ENCODE peak calls at places on chromosomes 16 and 17, in ten cellular contexts. Z is A549, D is IMR-90, U is tibial nerve, X is Peyer's patch, N is prostate gland, T is sigmoid colon, B is right lobe of liver, H is HCT116, S is heart left ventricle. I is an unnamed sample.

GRCh38 chr17:9696279-9697044 is 51.1 kb downstream of the USP43 start:
- DNase-seq in Z (no peak), D (no peak), U (no peak), X (no peak), N (no peak), T (no peak), B (no peak), H (no peak), S (no peak), I (no peak)

GRCh38 chr16:19540241-19540970 is 15.1 kb upstream of the VPS35L start:
- DNase-seq in Z (no peak), D (no peak), U (no peak), X (no peak), N (no peak), T (no peak), B (no peak), H (no peak), S (no peak), I (no peak)

GRCh38 chr17:39963826-39964225 is 1.0 kb downstream of the GSDMA start:
- DNase-seq in Z (no peak), D (no peak), U (no peak), X (no peak), N (no peak), T (no peak), B (no peak), H (no peak), S (no peak), I (no peak)

GRCh38 chr16:67563708-67564468 is 1.6 kb downstream of the CTCF start:
- DNase-seq in Z (peak), D (peak), U (no peak), X (no peak), N (peak), T (peak), B (peak), H (no peak), S (no peak), I (peak)

GRCh38 chr17:31900877-31901276 is 631 bp downstream of the UTP6 start:
- DNase-seq in Z (no peak), D (peak), U (no peak), X (no peak), N (no peak), T (no peak), B (no peak), H (no peak), S (no peak), I (no peak)

GRCh38 chr16:88840589-88841215 is 16.0 kb downstream of the GALNS start:
- DNase-seq in Z (no peak), D (no peak), U (no peak), X (no peak), N (no peak), T (no peak), B (no peak), H (no peak), S (no peak), I (no peak)

GRCh38 chr16:75603241-75603640 is 19.8 kb downstream of the ADAT1 start:
- DNase-seq in Z (no peak), D (no peak), U (no peak), X (no peak), N (no peak), T (no peak), B (peak), H (no peak), S (no peak), I (no peak)

GRCh38 chr17:52155301-52155700 is 3.2 kb downstream of the CA10 start:
- DNase-seq in Z (no peak), D (no peak), U (no peak), X (no peak), N (no peak), T (no peak), B (no peak), H (no peak), S (no peak), I (no peak)

GRCh38 chr16:8600144-8600856 is 10.0 kb upstream of the TMEM114 start:
- DNase-seq in Z (no peak), D (no peak), U (no peak), X (no peak), N (no peak), T (no peak), B (no peak), H (no peak), S (no peak), I (no peak)

GRCh38 chr17:60153606-60154355 is 4.0 kb downstream of the CA4 start:
- DNase-seq in Z (no peak), D (no peak), U (no peak), X (no peak), N (no peak), T (no peak), B (no peak), H (no peak), S (no peak), I (no peak)

GRCh38 chr16:13510425-13511151 is 409.4 kb upstream of the ERCC4 start:
- DNase-seq in Z (no peak), D (no peak), U (no peak), X (no peak), N (no peak), T (no peak), B (no peak), H (no peak), S (no peak), I (no peak)

GRCh38 chr17:47262586-47262985 is 9.0 kb downstream of the ITGB3 start:
- DNase-seq in Z (no peak), D (no peak), U (no peak), X (no peak), N (no peak), T (no peak), B (no peak), H (no peak), S (no peak), I (no peak)

GRCh38 chr17:2058521-2059124 is 3.7 kb downstream of the HIC1 start:
- DNase-seq in Z (peak), D (peak), U (peak), X (peak), N (no peak), T (peak), B (peak), H (no peak), S (peak), I (peak)

GRCh38 chr17:28188841-28189263 is 130.1 kb upstream of the TMEM97 start:
- DNase-seq in Z (no peak), D (peak), U (no peak), X (no peak), N (no peak), T (no peak), B (no peak), H (no peak), S (no peak), I (no peak)

GRCh38 chr17:73814070-73814469 is 169.8 kb upstream of the SDK2 start:
- DNase-seq in Z (no peak), D (no peak), U (no peak), X (no peak), N (no peak), T (no peak), B (no peak), H (no peak), S (no peak), I (no peak)

GRCh38 chr16:64167851-64168770 is 953.8 kb downstream of the CDH11 start:
- DNase-seq in Z (no peak), D (no peak), U (no peak), X (no peak), N (no peak), T (no peak), B (no peak), H (no peak), S (no peak), I (no peak)

GRCh38 chr17:74746922-74747321 is 1.5 kb upstream of the NHERF1 start:
- DNase-seq in Z (no peak), D (no peak), U (no peak), X (no peak), N (no peak), T (peak), B (no peak), H (no peak), S (no peak), I (no peak)

GRCh38 chr17:58318065-58318481 is 10.5 kb downstream of the TSPOAP1 start:
- DNase-seq in Z (no peak), D (no peak), U (no peak), X (no peak), N (no peak), T (peak), B (peak), H (no peak), S (no peak), I (no peak)

GRCh38 chr17:55870044-55870443 is 119.2 kb downstream of the PCTP start:
- DNase-seq in Z (no peak), D (no peak), U (no peak), X (no peak), N (no peak), T (no peak), B (no peak), H (no peak), S (no peak), I (no peak)

GRCh38 chr17:6994118-6994598 is 1.7 kb upstream of the ALOX12 start:
- DNase-seq in Z (no peak), D (no peak), U (no peak), X (no peak), N (no peak), T (no peak), B (no peak), H (no peak), S (no peak), I (no peak)

GRCh38 chr16:57115504-57116182 is 23.3 kb downstream of the CPNE2 start:
- DNase-seq in Z (no peak), D (peak), U (no peak), X (no peak), N (peak), T (peak), B (peak), H (no peak), S (peak), I (no peak)

GRCh38 chr16:84369938-84370627 is 1.7 kb downstream of the ATP2C2 start:
- DNase-seq in Z (no peak), D (no peak), U (no peak), X (peak), N (no peak), T (no peak), B (no peak), H (no peak), S (no peak), I (peak)

DNA sequence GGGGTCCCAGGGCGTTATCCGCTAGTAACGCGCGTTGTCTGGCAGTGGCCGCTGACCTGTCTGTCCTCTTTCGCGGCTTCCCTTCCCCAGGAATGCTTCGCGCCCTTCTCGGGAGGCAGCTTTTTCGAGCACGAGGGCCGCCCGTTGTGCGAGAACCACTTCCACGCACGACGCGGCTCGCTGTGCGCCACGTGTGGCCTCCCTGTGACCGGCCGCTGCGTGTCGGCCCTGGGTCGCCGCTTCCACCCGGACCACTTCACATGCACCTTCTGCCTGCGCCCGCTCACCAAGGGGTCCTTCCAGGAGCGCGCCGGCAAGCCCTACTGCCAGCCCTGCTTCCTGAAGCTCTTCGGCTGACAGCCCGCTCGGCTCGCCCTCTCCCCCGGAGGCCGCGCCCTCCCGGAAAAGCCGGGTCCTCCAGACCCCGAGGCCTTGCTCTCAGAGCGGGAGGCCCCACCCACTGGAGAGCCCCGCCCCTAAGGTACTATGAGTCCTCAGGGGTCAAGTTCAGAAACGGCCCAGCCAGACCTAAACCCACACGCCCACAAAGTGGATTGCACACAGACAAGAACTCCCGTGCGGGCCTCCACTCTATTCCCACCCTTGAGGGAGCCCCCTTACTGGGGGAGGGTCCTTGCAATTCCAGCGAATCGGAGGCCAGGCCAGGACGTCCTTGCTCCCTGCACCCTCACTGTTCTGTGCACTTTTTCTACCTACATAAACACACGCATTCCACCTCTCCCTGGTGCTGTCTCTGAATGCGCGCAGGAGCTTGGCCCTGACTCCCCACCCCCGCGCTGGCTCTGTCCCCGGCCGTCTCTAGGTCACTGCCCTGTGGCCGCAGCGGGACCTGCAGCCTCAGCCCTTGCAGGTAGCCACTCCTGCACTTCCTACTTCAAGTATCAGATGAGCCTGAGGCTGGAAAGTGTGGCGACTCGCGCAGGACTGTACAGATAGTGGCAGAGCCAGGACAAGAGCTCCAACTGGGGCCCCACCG is 5.4 kb upstream of the SLC5A2 start:
- DNase-seq in Z (peak), D (no peak), U (no peak), X (peak), N (no peak), T (no peak), B (peak), H (no peak), S (no peak), I (peak)
- TF ChIP-seq POLR2A in Z (no peak), D (no peak), U (no peak), X (peak), N (no peak), T (no peak), B (peak), H (no peak), S (no peak), I (peak)

GRCh38 chr16:31093132-31093703 is 1.4 kb downstream of the VKORC1 start:
- DNase-seq in Z (peak), D (peak), U (no peak), X (peak), N (no peak), T (no peak), B (peak), H (no peak), S (peak), I (peak)
- TF ChIP-seq POLR2A in Z (no peak), D (no peak), U (no peak), X (peak), N (no peak), T (no peak), B (peak), H (no peak), S (no peak), I (no peak)

GRCh38 chr16:50602531-50603205 is 54.5 kb downstream of the NKD1 start:
- DNase-seq in Z (no peak), D (no peak), U (no peak), X (no peak), N (peak), T (peak), B (no peak), H (no peak), S (no peak), I (peak)

GRCh38 chr16:50601341-50601740 is 53.1 kb downstream of the NKD1 start:
- DNase-seq in Z (no peak), D (no peak), U (no peak), X (no peak), N (no peak), T (no peak), B (no peak), H (no peak), S (no peak), I (no peak)

GRCh38 chr16:50603206-50604064 is 55.2 kb downstream of the NKD1 start:
- DNase-seq in Z (no peak), D (no peak), U (no peak), X (no peak), N (peak), T (peak), B (no peak), H (no peak), S (peak), I (peak)

GRCh38 chr16:50600582-50601283 is 52.5 kb downstream of the NKD1 start:
- DNase-seq in Z (no peak), D (no peak), U (no peak), X (no peak), N (no peak), T (no peak), B (no peak), H (no peak), S (no peak), I (no peak)

DNA sequence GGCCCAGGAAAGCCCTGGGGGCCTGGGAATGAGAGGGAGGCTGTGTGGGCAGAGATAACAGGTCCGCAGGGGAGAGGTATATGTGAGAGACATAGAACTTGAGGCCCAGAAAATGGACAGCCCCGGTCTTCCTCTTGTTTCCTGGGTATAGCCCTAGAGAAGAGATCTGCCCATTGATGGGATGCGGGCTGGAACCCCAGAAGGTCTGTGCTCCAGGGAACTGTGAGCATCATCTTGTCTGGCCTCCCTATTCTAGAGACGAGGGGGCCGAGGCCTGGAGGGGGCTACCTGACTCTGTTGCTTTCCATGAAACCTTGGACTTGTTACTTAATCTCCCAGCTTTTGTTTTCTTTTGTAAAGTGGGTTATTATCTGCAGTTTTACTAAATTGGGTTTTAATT is 53.9 kb downstream of the NKD1 start:
- DNase-seq in Z (no peak), D (no peak), U (no peak), X (no peak), N (no peak), T (no peak), B (no peak), H (no peak), S (no peak), I (no peak)
- TF ChIP-seq POLR2A in Z (no peak), D (no peak), U (no peak), X (no peak), N (no peak), T (no peak), B (no peak), H (no peak), S (no peak), I (no peak)

GRCh38 chr16:1333149-1333812 is at the start of gene BAIAP3:
- DNase-seq in Z (peak), D (no peak), U (no peak), X (peak), N (peak), T (no peak), B (no peak), H (no peak), S (peak), I (peak)
- TF ChIP-seq POLR2A in Z (peak), D (peak), U (no peak), X (peak), N (peak), T (no peak), B (peak), H (peak), S (no peak), I (no peak)

DNA sequence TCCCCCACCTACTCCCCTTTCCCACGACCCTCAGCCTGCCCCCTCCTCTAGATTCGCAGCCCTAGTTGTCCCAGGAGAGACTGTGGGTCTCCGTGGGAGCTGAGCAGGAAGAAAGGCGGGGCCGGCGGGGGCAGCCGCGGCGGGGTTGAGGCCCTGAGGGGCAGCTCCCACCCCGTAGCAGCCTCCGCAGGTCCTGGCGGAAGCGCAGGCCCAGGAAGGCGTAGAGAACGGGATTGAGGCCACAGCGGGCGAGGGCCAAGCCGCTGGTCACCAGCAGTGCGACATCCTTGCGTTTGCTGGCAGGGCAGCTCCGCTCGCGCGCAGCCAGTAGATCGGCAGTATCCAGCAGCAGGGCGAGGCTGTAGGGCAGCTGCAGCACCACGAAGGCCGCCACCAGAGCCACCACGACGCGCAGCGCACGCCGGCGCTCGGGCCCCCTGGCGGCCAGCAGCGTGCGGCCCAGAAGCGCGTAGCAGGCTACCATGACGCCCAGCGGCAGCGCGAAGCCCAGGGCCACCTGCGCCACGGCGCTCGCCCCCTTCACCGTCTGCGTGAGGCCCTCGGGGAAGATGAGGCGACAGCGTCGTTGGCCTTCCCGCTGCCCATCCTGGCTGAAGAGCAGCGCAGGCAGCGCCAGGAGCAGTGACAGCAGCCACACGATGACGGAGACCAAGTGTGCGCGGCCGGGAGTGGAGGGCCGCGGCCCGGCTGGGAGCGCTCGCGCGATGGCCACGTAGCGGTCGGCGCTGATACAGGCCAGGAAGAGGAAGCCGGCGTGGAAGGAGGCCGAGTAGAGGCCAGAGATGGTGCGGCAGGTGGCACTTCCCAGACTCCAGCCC is 1.9 kb downstream of the CCR10 start:
- DNase-seq in Z (peak), D (peak), U (no peak), X (peak), N (peak), T (peak), B (peak), H (no peak), S (peak), I (peak)
- TF ChIP-seq POLR2A in Z (peak), D (no peak), U (peak), X (no peak), N (peak), T (no peak), B (no peak), H (no peak), S (no peak), I (peak)

DNA sequence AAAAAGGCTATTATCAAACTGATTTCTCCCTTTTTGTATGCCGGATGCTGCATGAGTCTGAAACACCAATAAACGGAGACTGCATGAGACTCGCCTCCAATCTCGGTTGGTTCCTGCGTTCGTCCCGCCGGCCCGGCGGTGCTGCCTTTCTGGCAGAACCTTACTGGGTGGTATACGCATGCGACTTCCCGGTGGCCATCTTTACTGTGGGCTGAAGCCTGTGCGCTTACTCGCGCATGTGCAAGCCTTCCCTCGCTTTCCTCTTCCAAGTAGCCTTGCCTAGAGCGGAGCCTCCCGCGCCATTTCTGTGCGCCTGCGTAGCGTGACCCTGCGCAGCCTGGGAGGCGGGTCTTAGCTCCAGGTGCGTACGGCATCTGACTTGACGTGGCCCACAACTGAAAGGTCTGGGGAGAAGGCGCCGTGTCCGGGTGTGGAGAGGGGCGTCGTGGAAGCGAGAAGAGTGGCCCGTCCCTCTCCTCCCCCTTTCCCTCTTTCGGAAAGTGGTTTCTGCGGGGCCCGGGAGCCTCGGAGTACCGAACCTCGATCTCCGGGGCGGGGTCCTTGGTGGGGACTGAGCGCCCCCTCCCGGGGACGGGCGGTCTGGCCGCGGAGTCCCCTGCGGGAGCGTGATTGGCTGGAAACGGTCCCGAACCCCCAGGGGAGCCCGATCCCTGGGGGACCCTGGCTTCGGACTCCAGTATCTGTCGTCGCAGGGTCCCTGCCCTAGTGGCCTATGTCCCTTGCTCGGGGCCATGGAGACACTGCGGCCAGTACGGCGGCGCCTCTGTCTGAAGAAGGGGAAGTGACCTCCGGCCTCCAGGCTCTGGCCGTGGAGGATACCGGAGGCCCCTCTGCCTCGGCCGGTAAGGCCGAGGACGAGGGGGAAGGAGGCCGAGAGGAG is at the start of gene PAGR1:
- DNase-seq in Z (peak), D (peak), U (peak), X (peak), N (peak), T (peak), B (peak), H (peak), S (peak), I (peak)
- TF ChIP-seq POLR2A in Z (peak), D (peak), U (peak), X (peak), N (peak), T (peak), B (peak), H (peak), S (no peak), I (peak)

GRCh38 chr17:49230636-49231562 is at the start of gene PHOSPHO1:
- DNase-seq in Z (peak), D (peak), U (peak), X (peak), N (peak), T (peak), B (peak), H (peak), S (peak), I (peak)
- TF ChIP-seq POLR2A in Z (peak), D (no peak), U (no peak), X (no peak), N (peak), T (no peak), B (no peak), H (no peak), S (no peak), I (no peak)

I was measured in transverse colon.